ENCODE peak calls at places on chromosome 5, in four cellular contexts. One of them, this sample, is unnamed.
A peak's percentile ranks its signal among the peaks of the same experiment; 100 is the strongest.

GRCh38 chr5:34058532-34058931 is 15.5 kb upstream of the C1QTNF3 start:
- DNase-seq in A549: no peak
- DNase-seq in fibroblast of the aortic adventitia: no peak
- DNase-seq in GM12865: no peak
- DNase-seq in this sample: no peak

GRCh38 chr5:148966348-148966747 is 96.5 kb downstream of the SH3TC2 start:
- DNase-seq in A549: no peak
- DNase-seq in fibroblast of the aortic adventitia: no peak
- DNase-seq in GM12865: no peak
- DNase-seq in this sample: no peak

GRCh38 chr5:164578911-164579310 is 1073.5 kb downstream of the MAT2B start:
- DNase-seq in A549: no peak
- DNase-seq in fibroblast of the aortic adventitia: no peak
- DNase-seq in GM12865: no peak
- DNase-seq in this sample: no peak

GRCh38 chr5:144040615-144041394 is 129.7 kb downstream of the YIPF5 start:
- DNase-seq in A549: no peak
- DNase-seq in fibroblast of the aortic adventitia: peak; percentile 21
- DNase-seq in GM12865: no peak
- DNase-seq in this sample: no peak

GRCh38 chr5:176608937-176609723 is 826 bp downstream of the GPRIN1 start:
- DNase-seq in A549: no peak
- DNase-seq in fibroblast of the aortic adventitia: no peak
- DNase-seq in GM12865: peak; percentile 55
- DNase-seq in this sample: no peak

GRCh38 chr5:50724-51499 is 41.1 kb upstream of the PLEKHG4B start:
- DNase-seq in A549: no peak
- DNase-seq in fibroblast of the aortic adventitia: no peak
- DNase-seq in GM12865: no peak
- DNase-seq in this sample: no peak

GRCh38 chr5:127934791-127935256 is 148.7 kb upstream of the SLC12A2 start:
- DNase-seq in A549: peak; percentile 99
- DNase-seq in fibroblast of the aortic adventitia: peak; percentile 67
- DNase-seq in GM12865: no peak
- DNase-seq in this sample: peak; percentile 2

GRCh38 chr5:139833525-139833924 is 37.9 kb downstream of the PSD2 start:
- DNase-seq in A549: no peak
- DNase-seq in fibroblast of the aortic adventitia: no peak
- DNase-seq in GM12865: no peak
- DNase-seq in this sample: no peak

GRCh38 chr5:67377651-67378050 is 181.1 kb upstream of the CD180 start:
- DNase-seq in A549: no peak
- DNase-seq in fibroblast of the aortic adventitia: no peak
- DNase-seq in GM12865: no peak
- DNase-seq in this sample: no peak

GRCh38 chr5:16727937-16728336 is 111.1 kb upstream of the RETREG1 start:
- DNase-seq in A549: no peak
- DNase-seq in fibroblast of the aortic adventitia: no peak
- DNase-seq in GM12865: peak; percentile 2
- DNase-seq in this sample: no peak

GRCh38 chr5:53877243-53877642 is 316.8 kb downstream of the NDUFS4 start:
- DNase-seq in A549: no peak
- DNase-seq in fibroblast of the aortic adventitia: peak; percentile 82
- DNase-seq in GM12865: no peak
- DNase-seq in this sample: peak; percentile 16

GRCh38 chr5:10524376-10525123 is 39.3 kb upstream of the ANKRD33B start:
- DNase-seq in A549: peak; percentile 39
- DNase-seq in fibroblast of the aortic adventitia: peak; percentile 92
- DNase-seq in GM12865: no peak
- DNase-seq in this sample: peak; percentile 82

GRCh38 chr5:149636191-149636860 is 55.0 kb downstream of the ARHGEF37 start:
- DNase-seq in A549: no peak
- DNase-seq in fibroblast of the aortic adventitia: no peak
- DNase-seq in GM12865: no peak
- DNase-seq in this sample: no peak

GRCh38 chr5:170631471-170632195 is 127.8 kb downstream of the KCNIP1 start:
- DNase-seq in A549: peak; percentile 68
- DNase-seq in fibroblast of the aortic adventitia: no peak
- DNase-seq in GM12865: no peak
- DNase-seq in this sample: no peak
- TF ChIP-seq CTCF in A549: no peak
- TF ChIP-seq CTCF in fibroblast of the aortic adventitia: no peak
- TF ChIP-seq CTCF in GM12865: no peak
- TF ChIP-seq CTCF in this sample: peak; percentile 18

GRCh38 chr5:132426525-132427138 is 57.1 kb downstream of the SLC22A5 start:
- DNase-seq in A549: peak; percentile 46
- DNase-seq in fibroblast of the aortic adventitia: peak; percentile 89
- DNase-seq in GM12865: peak; percentile 92
- DNase-seq in this sample: peak; percentile 76
- TF ChIP-seq CTCF in A549: peak; percentile 20
- TF ChIP-seq CTCF in fibroblast of the aortic adventitia: peak; percentile 68
- TF ChIP-seq CTCF in GM12865: peak; percentile 61
- TF ChIP-seq CTCF in this sample: peak; percentile 66

DNA sequence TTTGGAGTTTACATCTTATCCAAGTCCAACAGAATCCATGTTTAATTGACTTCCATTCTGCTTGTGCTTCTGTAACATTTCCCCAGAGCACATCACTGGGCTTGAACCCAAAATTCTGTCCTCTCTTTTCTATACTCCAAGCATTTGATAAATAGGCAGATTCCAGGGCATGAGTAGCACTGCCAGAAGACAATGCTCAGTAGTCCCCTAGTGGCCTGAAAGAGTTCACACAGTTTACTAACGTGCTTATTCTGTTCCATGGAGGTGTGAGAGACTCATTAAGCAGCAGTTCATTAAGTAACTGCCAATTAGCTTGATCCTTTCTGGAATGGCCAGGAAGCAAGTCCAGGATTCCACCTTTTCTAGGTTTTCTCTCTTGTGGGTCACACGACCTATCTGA is 9.4 kb upstream of the GABRA6 start:
- DNase-seq in A549: peak; percentile 9
- DNase-seq in fibroblast of the aortic adventitia: no peak
- DNase-seq in GM12865: peak; percentile 30
- DNase-seq in this sample: no peak
- TF ChIP-seq CTCF in A549: no peak
- TF ChIP-seq CTCF in fibroblast of the aortic adventitia: no peak
- TF ChIP-seq CTCF in GM12865: peak; percentile 66
- TF ChIP-seq CTCF in this sample: no peak

DNA sequence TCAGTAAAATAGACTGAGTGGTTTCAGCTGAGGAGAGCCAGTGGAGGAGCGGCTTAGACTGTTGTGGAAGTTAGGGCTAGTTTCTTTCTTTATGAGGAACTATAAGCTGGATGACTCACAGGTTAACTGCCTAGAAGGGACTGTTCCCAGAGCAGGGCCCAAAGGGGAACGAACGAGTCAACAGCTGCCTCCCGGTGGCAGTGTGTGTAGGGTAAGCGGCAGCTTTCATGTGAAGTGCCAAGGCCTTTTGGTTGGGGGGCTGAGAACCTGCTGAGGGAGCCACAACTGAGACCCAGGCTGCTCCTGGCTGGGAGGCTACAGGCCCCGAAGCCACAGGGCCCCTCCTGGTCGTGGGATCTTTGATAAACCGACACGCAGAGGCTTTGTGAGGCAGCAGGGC is 7.0 kb downstream of the SQSTM1 start:
- DNase-seq in A549: no peak
- DNase-seq in fibroblast of the aortic adventitia: no peak
- DNase-seq in GM12865: no peak
- DNase-seq in this sample: no peak
- TF ChIP-seq CTCF in A549: no peak
- TF ChIP-seq CTCF in fibroblast of the aortic adventitia: no peak
- TF ChIP-seq CTCF in GM12865: no peak
- TF ChIP-seq CTCF in this sample: no peak

GRCh38 chr5:154541553-154541952 is 63.5 kb upstream of the HAND1 start:
- DNase-seq in A549: peak; percentile 18
- DNase-seq in fibroblast of the aortic adventitia: no peak
- DNase-seq in GM12865: peak; percentile 48
- DNase-seq in this sample: no peak
- TF ChIP-seq CTCF in A549: no peak
- TF ChIP-seq CTCF in fibroblast of the aortic adventitia: peak; percentile 12
- TF ChIP-seq CTCF in GM12865: peak; percentile 53
- TF ChIP-seq CTCF in this sample: no peak

GRCh38 chr5:36778336-36778735 is 98.2 kb upstream of the NIPBL start:
- DNase-seq in A549: no peak
- DNase-seq in fibroblast of the aortic adventitia: no peak
- DNase-seq in GM12865: no peak
- DNase-seq in this sample: no peak

GRCh38 chr5:36777105-36777757 is 99.3 kb upstream of the NIPBL start:
- DNase-seq in A549: peak; percentile 37
- DNase-seq in fibroblast of the aortic adventitia: peak; percentile 31
- DNase-seq in GM12865: peak; percentile 11
- DNase-seq in this sample: no peak
- TF ChIP-seq CTCF in A549: peak; percentile 6
- TF ChIP-seq CTCF in fibroblast of the aortic adventitia: peak; percentile 48
- TF ChIP-seq CTCF in GM12865: peak; percentile 11
- TF ChIP-seq CTCF in this sample: peak; percentile 34

GRCh38 chr5:134651531-134651930 is 2.9 kb downstream of the SEC24A start:
- DNase-seq in A549: no peak
- DNase-seq in fibroblast of the aortic adventitia: no peak
- DNase-seq in GM12865: no peak
- DNase-seq in this sample: no peak

GRCh38 chr5:134642931-134643530 is 5.6 kb upstream of the SEC24A start:
- DNase-seq in A549: no peak
- DNase-seq in fibroblast of the aortic adventitia: peak; percentile 15
- DNase-seq in GM12865: peak; percentile 86
- DNase-seq in this sample: no peak

GRCh38 chr5:134647750-134648424 is 698 bp upstream of the SEC24A start:
- DNase-seq in A549: no peak
- DNase-seq in fibroblast of the aortic adventitia: peak; percentile 60
- DNase-seq in GM12865: peak; percentile 69
- DNase-seq in this sample: no peak

GRCh38 chr5:134649163-134649916 is 755 bp downstream of the SEC24A start:
- DNase-seq in A549: no peak
- DNase-seq in fibroblast of the aortic adventitia: peak; percentile 13
- DNase-seq in GM12865: peak; percentile 14
- DNase-seq in this sample: no peak

GRCh38 chr5:134648425-134649162 is at the start of gene SEC24A:
- DNase-seq in A549: peak; percentile 93
- DNase-seq in fibroblast of the aortic adventitia: peak; percentile 81
- DNase-seq in GM12865: peak; percentile 98
- DNase-seq in this sample: peak; percentile 76
- TF ChIP-seq CTCF in A549: no peak
- TF ChIP-seq CTCF in fibroblast of the aortic adventitia: no peak
- TF ChIP-seq CTCF in GM12865: no peak
- TF ChIP-seq CTCF in this sample: no peak

DNA sequence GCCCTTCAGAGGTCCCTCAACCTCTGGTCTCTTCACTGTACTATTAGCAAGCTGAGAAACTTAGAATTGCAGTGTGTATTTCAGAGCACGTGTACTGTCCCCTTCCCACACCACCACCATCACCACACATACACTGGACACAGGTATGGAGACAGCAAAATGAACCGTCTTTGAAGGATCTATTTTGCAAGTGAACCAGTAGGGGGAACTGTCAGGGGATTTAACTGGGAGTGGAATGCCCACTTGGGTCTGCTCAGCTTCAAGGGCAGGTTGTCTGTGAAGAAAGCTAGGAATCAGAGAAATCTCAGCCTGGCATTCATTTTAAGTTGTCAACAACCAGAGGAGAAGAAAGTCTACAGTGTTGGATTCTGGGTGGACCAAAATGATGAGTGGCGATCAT is 147.0 kb downstream of the DCP2 start:
- DNase-seq in A549: peak; percentile 29
- DNase-seq in fibroblast of the aortic adventitia: no peak
- DNase-seq in GM12865: peak; percentile 15
- DNase-seq in this sample: no peak
- TF ChIP-seq CTCF in A549: peak; percentile 9
- TF ChIP-seq CTCF in fibroblast of the aortic adventitia: peak; percentile 14
- TF ChIP-seq CTCF in GM12865: peak; percentile 21
- TF ChIP-seq CTCF in this sample: no peak

DNA sequence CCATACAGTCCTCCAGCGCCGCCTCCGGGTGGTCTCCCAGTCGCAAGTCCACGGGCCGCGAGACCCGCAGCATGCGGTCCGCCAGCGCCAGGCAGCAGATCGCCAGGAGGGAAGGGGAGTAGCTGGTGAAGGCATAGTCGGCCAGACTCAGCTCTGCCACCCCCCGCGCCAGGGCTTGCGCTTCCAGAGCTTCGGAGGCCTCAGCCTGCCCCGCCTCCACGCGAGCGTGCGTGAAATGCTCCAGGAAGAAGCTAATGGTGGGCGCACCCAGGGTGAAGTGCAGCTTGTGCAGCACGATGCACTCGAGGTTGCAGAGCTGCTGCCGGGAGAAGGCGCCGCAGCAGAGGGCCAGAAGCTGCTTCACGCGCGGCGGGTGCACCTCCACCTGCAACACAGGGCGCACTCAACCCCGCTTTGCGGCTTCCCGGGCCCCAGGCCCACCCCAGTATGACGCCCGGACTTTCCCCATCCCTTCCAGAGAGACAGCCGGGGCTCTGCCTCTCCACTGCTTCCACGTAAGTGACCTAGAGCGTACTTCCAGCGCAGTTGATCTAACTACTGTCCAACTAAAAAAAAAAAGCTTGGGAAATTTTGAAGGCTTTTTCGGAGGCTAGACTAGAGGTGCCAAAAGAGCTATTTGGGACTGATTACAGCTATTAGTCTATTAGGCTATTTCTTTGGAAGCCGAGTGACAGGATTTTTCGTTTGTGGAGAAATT is 1.8 kb downstream of the CCNO start:
- DNase-seq in A549: no peak
- DNase-seq in fibroblast of the aortic adventitia: peak; percentile 28
- DNase-seq in GM12865: no peak
- DNase-seq in this sample: no peak
- TF ChIP-seq CTCF in A549: no peak
- TF ChIP-seq CTCF in fibroblast of the aortic adventitia: no peak
- TF ChIP-seq CTCF in GM12865: no peak
- TF ChIP-seq CTCF in this sample: no peak